ENCODE peak calls at places on chromosomes 2 and 18, in six cellular contexts. D is spleen, T is dorsolateral prefrontal cortex, X is body of pancreas, E is WERI-Rb-1, O is hepatocyte. Y is an unnamed sample.

GRCh38 chr2:27051902-27052645 is 606 bp downstream of the AGBL5 start:
- DNase-seq in D (peak), T (no peak), X (no peak), E (peak), O (peak), Y (peak)

GRCh38 chr2:25831744-25832449 is 46.4 kb downstream of the ASXL2 start:
- DNase-seq in D (no peak), T (no peak), X (no peak), E (no peak), O (no peak), Y (no peak)

GRCh38 chr2:157785200-157785599 is 90.9 kb downstream of the ACVR1 start:
- DNase-seq in D (no peak), T (no peak), X (peak), E (peak), O (no peak), Y (no peak)

GRCh38 chr18:7205346-7205745 is 25.5 kb upstream of the LRRC30 start:
- DNase-seq in D (no peak), T (no peak), X (no peak), E (no peak), O (no peak), Y (no peak)

GRCh38 chr2:18404708-18405107 is 155.7 kb downstream of the RDH14 start:
- DNase-seq in D (no peak), T (no peak), X (no peak), E (no peak), O (peak), Y (peak)

GRCh38 chr2:16261791-16262190 is 321.4 kb downstream of the MYCN start:
- DNase-seq in D (no peak), T (no peak), X (no peak), E (no peak), O (no peak), Y (no peak)

GRCh38 chr18:25351773-25352628 is at the start of gene ZNF521:
- DNase-seq in D (peak), T (peak), X (peak), E (peak), O (peak), Y (peak)

GRCh38 chr2:85950743-85951142 is 62.0 kb upstream of the ST3GAL5 start:
- DNase-seq in D (no peak), T (no peak), X (no peak), E (no peak), O (no peak), Y (no peak)

GRCh38 chr2:100008960-100009359 is 133.4 kb downstream of the AFF3 start:
- DNase-seq in D (no peak), T (no peak), X (no peak), E (no peak), O (no peak), Y (no peak)

GRCh38 chr2:201779996-201780673 is 598 bp downstream of the ALS2 start:
- DNase-seq in D (no peak), T (no peak), X (no peak), E (peak), O (peak), Y (no peak)

GRCh38 chr18:53056064-53056463 is 716.1 kb downstream of the DCC start:
- DNase-seq in D (no peak), T (no peak), X (no peak), E (no peak), O (no peak), Y (no peak)

GRCh38 chr2:71306762-71307161 is 24.8 kb upstream of the ZNF638 start:
- DNase-seq in D (no peak), T (no peak), X (no peak), E (no peak), O (no peak), Y (no peak)

GRCh38 chr2:73268831-73269685 is 15.2 kb downstream of the FBXO41 start:
- DNase-seq in D (peak), T (no peak), X (peak), E (peak), O (peak), Y (peak)

GRCh38 chr2:129275706-129276105 is 703.8 kb upstream of the RAB6C start:
- DNase-seq in D (no peak), T (no peak), X (no peak), E (no peak), O (no peak), Y (no peak)

GRCh38 chr2:178871536-178871935 is 64.3 kb upstream of the TTN start:
- DNase-seq in D (no peak), T (no peak), X (no peak), E (no peak), O (no peak), Y (no peak)

GRCh38 chr2:85773692-85774091 is 19.9 kb downstream of the ATOH8 start:
- DNase-seq in D (no peak), T (no peak), X (no peak), E (no peak), O (no peak), Y (no peak)

GRCh38 chr2:173750332-173750731 is 214.8 kb downstream of the SP3 start:
- DNase-seq in D (no peak), T (no peak), X (no peak), E (peak), O (peak), Y (no peak)

GRCh38 chr2:234593636-234594035 is 96.8 kb upstream of the ARL4C start:
- DNase-seq in D (no peak), T (no peak), X (no peak), E (no peak), O (no peak), Y (no peak)

GRCh38 chr2:207796585-207797350 is 27.1 kb upstream of the FZD5 start:
- DNase-seq in D (no peak), T (no peak), X (no peak), E (peak), O (peak), Y (peak)

GRCh38 chr2:12270876-12271588 is 445.7 kb upstream of the TRIB2 start:
- DNase-seq in D (no peak), T (no peak), X (no peak), E (no peak), O (no peak), Y (no peak)

GRCh38 chr2:12964904-12965539 is 248.3 kb downstream of the TRIB2 start:
- DNase-seq in D (no peak), T (no peak), X (no peak), E (no peak), O (no peak), Y (no peak)

GRCh38 chr2:240739797-240740196 is 48.1 kb downstream of the AQP12A start:
- DNase-seq in D (no peak), T (no peak), X (no peak), E (no peak), O (no peak), Y (no peak)

GRCh38 chr2:86628091-86628522 is 4.4 kb upstream of the RNF103 start:
- DNase-seq in D (no peak), T (no peak), X (peak), E (no peak), O (no peak), Y (no peak)

GRCh38 chr2:174603280-174603679 is 5.7 kb upstream of the WIPF1 start:
- DNase-seq in D (peak), T (peak), X (peak), E (peak), O (no peak), Y (peak)

GRCh38 chr18:68299906-68300305 is 415.0 kb downstream of the TMX3 start:
- DNase-seq in D (no peak), T (no peak), X (no peak), E (no peak), O (no peak), Y (no peak)

GRCh38 chr18:24402209-24402785 is 4.7 kb upstream of the OSBPL1A start:
- DNase-seq in D (no peak), T (no peak), X (no peak), E (no peak), O (no peak), Y (no peak)

GRCh38 chr2:97748397-97748796 is 35.0 kb downstream of the ZAP70 start:
- DNase-seq in D (peak), T (no peak), X (no peak), E (peak), O (peak), Y (peak)

GRCh38 chr2:38073211-38074005 is 2.5 kb downstream of the CYP1B1 start:
- DNase-seq in D (no peak), T (no peak), X (no peak), E (no peak), O (no peak), Y (no peak)

GRCh38 chr2:149094217-149095015 is 55.9 kb downstream of the LYPD6B start:
- DNase-seq in D (no peak), T (no peak), X (no peak), E (no peak), O (no peak), Y (no peak)

GRCh38 chr2:41434991-41435390 is 612.8 kb upstream of the PKDCC start:
- DNase-seq in D (no peak), T (no peak), X (no peak), E (no peak), O (no peak), Y (no peak)

GRCh38 chr2:237665713-237666143 is 38.3 kb downstream of the LRRFIP1 start:
- DNase-seq in D (no peak), T (no peak), X (no peak), E (no peak), O (no peak), Y (no peak)

DNA sequence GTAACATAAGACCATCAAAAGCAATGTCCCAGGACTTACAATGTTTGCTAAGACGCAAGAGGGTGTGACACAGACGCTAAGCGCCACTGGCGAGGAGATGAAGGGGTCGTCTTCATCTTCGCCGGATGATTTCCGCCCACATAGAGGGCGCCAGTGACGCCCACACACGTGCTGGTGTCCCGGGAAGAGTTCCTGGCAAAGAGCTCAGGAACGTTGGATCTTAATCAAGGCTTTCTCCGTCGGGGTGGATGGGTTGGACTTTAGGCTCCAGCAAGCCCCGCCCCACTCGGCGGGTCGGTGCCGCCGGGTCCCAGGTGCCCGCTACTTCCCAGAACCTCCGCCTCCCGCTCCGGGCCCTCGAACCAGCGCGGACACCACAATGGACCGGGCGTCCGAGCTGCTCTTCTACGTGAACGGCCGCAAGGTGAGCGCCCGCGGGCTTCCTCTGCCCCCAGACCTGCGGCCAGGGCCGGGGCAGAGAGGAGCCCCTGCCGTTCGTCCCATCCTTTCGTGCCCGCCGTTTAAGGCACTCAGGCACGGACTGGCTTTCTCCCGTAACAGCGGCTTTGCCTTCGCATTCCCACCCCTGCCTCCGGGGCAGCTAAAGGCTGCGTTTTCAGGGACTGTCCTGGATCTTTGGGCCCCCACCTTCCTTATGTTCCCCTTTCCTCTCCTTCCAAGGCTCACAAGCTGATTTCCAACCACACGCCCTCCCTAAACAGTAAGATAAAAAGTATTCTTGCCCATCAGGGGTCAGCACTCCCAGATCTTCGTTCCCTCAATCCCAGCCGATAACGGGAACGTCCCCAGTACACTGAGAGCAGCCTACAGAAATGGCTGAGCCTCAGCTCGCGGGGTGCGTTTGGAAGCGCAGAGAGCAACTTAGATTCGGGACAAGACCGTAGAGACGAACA is at the start of gene AOX1:
- DNase-seq in D (peak), T (no peak), X (peak), E (no peak), O (peak), Y (no peak)
- TF ChIP-seq CTCF in D (no peak), T (no peak), X (no peak), E (no peak), O (peak), Y (no peak)

GRCh38 chr18:8507361-8507760 is 101.9 kb upstream of the RAB12 start:
- DNase-seq in D (no peak), T (no peak), X (no peak), E (peak), O (no peak), Y (no peak)
- TF ChIP-seq CTCF in D (no peak), T (no peak), X (no peak), E (peak), O (peak), Y (peak)

GRCh38 chr2:122523143-122523542 is 767.7 kb downstream of the TSN start:
- DNase-seq in D (no peak), T (no peak), X (no peak), E (peak), O (no peak), Y (no peak)
- TF ChIP-seq CTCF in D (no peak), T (no peak), X (no peak), E (no peak), O (no peak), Y (no peak)

GRCh38 chr2:66445781-66446177 is 10.9 kb downstream of the MEIS1 start:
- DNase-seq in D (no peak), T (no peak), X (no peak), E (no peak), O (peak), Y (no peak)
- TF ChIP-seq CTCF in D (no peak), T (no peak), X (no peak), E (no peak), O (peak), Y (no peak)

GRCh38 chr18:35524236-35524635 is 26.5 kb upstream of the INO80C start:
- DNase-seq in D (no peak), T (no peak), X (peak), E (no peak), O (peak), Y (no peak)

GRCh38 chr18:35522130-35522959 is 24.6 kb upstream of the INO80C start:
- DNase-seq in D (no peak), T (no peak), X (no peak), E (no peak), O (no peak), Y (no peak)

GRCh38 chr18:35528749-35529274 is 31.1 kb upstream of the INO80C start:
- DNase-seq in D (no peak), T (no peak), X (no peak), E (no peak), O (no peak), Y (no peak)

GRCh38 chr18:35525795-35526475 is 28.2 kb upstream of the INO80C start:
- DNase-seq in D (no peak), T (no peak), X (no peak), E (no peak), O (no peak), Y (no peak)

DNA sequence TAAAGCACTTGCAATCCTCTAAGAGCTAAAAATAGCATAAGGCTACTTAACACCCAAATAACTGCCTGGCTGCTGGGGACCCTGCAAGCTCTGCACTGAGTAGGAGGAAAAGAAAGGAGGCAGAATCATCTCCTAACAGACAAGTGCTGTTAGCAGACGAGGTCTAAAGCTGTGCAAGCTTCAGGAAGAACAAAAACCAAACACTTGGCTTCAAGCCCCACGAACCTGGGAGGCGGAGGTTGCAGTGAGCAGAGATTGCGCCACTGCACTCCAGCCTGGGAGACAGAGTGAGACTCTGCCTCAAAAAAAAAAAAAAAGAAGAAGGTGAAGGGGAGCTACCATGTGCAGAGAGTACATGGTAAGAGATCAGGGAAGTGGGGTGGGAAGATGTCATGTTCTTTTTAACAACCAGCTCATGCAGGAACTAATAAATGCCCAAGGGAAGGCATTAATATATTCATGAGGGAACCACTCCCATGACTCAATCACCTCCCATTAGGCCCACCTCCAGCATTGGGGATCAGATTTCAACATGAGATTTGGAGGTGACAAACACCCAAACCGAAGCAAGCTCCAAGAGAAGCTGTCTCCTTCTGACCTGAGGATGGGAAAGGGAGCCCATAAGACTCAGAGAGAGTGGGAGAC is 28.8 kb upstream of the INO80C start:
- DNase-seq in D (no peak), T (no peak), X (peak), E (no peak), O (no peak), Y (no peak)
- TF ChIP-seq CTCF in D (no peak), T (no peak), X (no peak), E (no peak), O (no peak), Y (no peak)

GRCh38 chr2:199955339-199956061 is at the start of the genes MAIP1 and TYW5:
- DNase-seq in D (peak), T (peak), X (peak), E (peak), O (peak), Y (peak)
- TF ChIP-seq CTCF in D (no peak), T (peak), X (no peak), E (peak), O (peak), Y (no peak)

GRCh38 chr2:46643493-46643892 is 164.1 kb downstream of the TMEM247 start:
- DNase-seq in D (no peak), T (no peak), X (no peak), E (no peak), O (no peak), Y (no peak)
- TF ChIP-seq CTCF in D (no peak), T (no peak), X (no peak), E (peak), O (no peak), Y (no peak)

GRCh38 chr2:143623270-143623669 is 494.1 kb downstream of the ARHGAP15 start:
- DNase-seq in D (no peak), T (no peak), X (no peak), E (no peak), O (no peak), Y (no peak)
- TF ChIP-seq CTCF in D (no peak), T (no peak), X (no peak), E (no peak), O (peak), Y (no peak)

GRCh38 chr2:215794829-215795546 is 218.4 kb downstream of the MREG start:
- DNase-seq in D (no peak), T (no peak), X (no peak), E (no peak), O (peak), Y (peak)
- TF ChIP-seq CTCF in D (no peak), T (no peak), X (no peak), E (peak), O (peak), Y (peak)

GRCh38 chr2:228401065-228401912 is 219.8 kb upstream of the SPHKAP start:
- DNase-seq in D (peak), T (no peak), X (no peak), E (no peak), O (no peak), Y (no peak)
- TF ChIP-seq CTCF in D (no peak), T (no peak), X (no peak), E (peak), O (no peak), Y (no peak)